ENCODE peak calls at places on chromosomes 7 and 10, in eight cellular contexts. One of them, this sample, is unnamed.

GRCh38 chr10:22319559-22320558 is 1.0 kb upstream of the BMI1 start:
- DNase-seq in AG09319: no peak
- DNase-seq in cardiac fibroblast: no peak
- DNase-seq in mammary epithelial cell: no peak
- DNase-seq in coronary artery: no peak
- DNase-seq in endothelial cell: no peak
- DNase-seq in BE2C: no peak
- DNase-seq in H9: no peak
- DNase-seq in this sample: no peak

GRCh38 chr7:48035301-48035966 is at the start of gene C7orf57:
- DNase-seq in AG09319: peak
- DNase-seq in mammary epithelial cell: peak
- DNase-seq in cardiac fibroblast: peak
- DNase-seq in coronary artery: peak
- DNase-seq in endothelial cell: peak
- DNase-seq in H9: peak
- DNase-seq in BE2C: peak
- DNase-seq in this sample: peak

GRCh38 chr7:31443457-31443856 is 70.4 kb upstream of the ITPRID1 start:
- DNase-seq in mammary epithelial cell: peak
- DNase-seq in cardiac fibroblast: peak
- DNase-seq in BE2C: no peak
- DNase-seq in AG09319: no peak
- DNase-seq in endothelial cell: no peak
- DNase-seq in coronary artery: no peak
- DNase-seq in H9: peak
- DNase-seq in this sample: no peak

GRCh38 chr10:114343623-114344306 is 60.5 kb downstream of the AFAP1L2 start:
- DNase-seq in BE2C: no peak
- DNase-seq in coronary artery: no peak
- DNase-seq in H9: no peak
- DNase-seq in cardiac fibroblast: no peak
- DNase-seq in endothelial cell: no peak
- DNase-seq in AG09319: no peak
- DNase-seq in mammary epithelial cell: no peak
- DNase-seq in this sample: no peak

GRCh38 chr10:110498982-110499795 is 1.5 kb downstream of the DUSP5 start:
- DNase-seq in cardiac fibroblast: no peak
- DNase-seq in endothelial cell: peak
- DNase-seq in BE2C: peak
- DNase-seq in AG09319: no peak
- DNase-seq in coronary artery: no peak
- DNase-seq in H9: peak
- DNase-seq in mammary epithelial cell: peak
- DNase-seq in this sample: no peak

GRCh38 chr10:92567952-92568600 is 5.8 kb downstream of the IDE start:
- DNase-seq in endothelial cell: no peak
- DNase-seq in AG09319: no peak
- DNase-seq in coronary artery: no peak
- DNase-seq in mammary epithelial cell: peak
- DNase-seq in cardiac fibroblast: peak
- DNase-seq in BE2C: no peak
- DNase-seq in H9: no peak
- DNase-seq in this sample: no peak

GRCh38 chr7:80249619-80250305 is 115.1 kb downstream of the GNAI1 start:
- DNase-seq in BE2C: no peak
- DNase-seq in cardiac fibroblast: peak
- DNase-seq in AG09319: no peak
- DNase-seq in endothelial cell: no peak
- DNase-seq in mammary epithelial cell: no peak
- DNase-seq in coronary artery: no peak
- DNase-seq in H9: no peak
- DNase-seq in this sample: no peak

GRCh38 chr7:47322731-47323130 is 259.2 kb downstream of the TNS3 start:
- DNase-seq in BE2C: peak
- DNase-seq in mammary epithelial cell: no peak
- DNase-seq in H9: no peak
- DNase-seq in endothelial cell: no peak
- DNase-seq in cardiac fibroblast: no peak
- DNase-seq in coronary artery: peak
- DNase-seq in AG09319: no peak
- DNase-seq in this sample: no peak

GRCh38 chr10:85788570-85788969 is 578.0 kb downstream of the GRID1 start:
- DNase-seq in endothelial cell: no peak
- DNase-seq in coronary artery: no peak
- DNase-seq in H9: no peak
- DNase-seq in mammary epithelial cell: no peak
- DNase-seq in AG09319: no peak
- DNase-seq in cardiac fibroblast: no peak
- DNase-seq in BE2C: no peak
- DNase-seq in this sample: no peak

GRCh38 chr10:85787393-85787792 is 579.2 kb downstream of the GRID1 start:
- DNase-seq in endothelial cell: no peak
- DNase-seq in BE2C: no peak
- DNase-seq in coronary artery: no peak
- DNase-seq in cardiac fibroblast: no peak
- DNase-seq in mammary epithelial cell: no peak
- DNase-seq in AG09319: no peak
- DNase-seq in H9: no peak
- DNase-seq in this sample: no peak

GRCh38 chr10:85784792-85785191 is 581.8 kb downstream of the GRID1 start:
- DNase-seq in AG09319: no peak
- DNase-seq in BE2C: no peak
- DNase-seq in mammary epithelial cell: no peak
- DNase-seq in coronary artery: no peak
- DNase-seq in H9: no peak
- DNase-seq in endothelial cell: no peak
- DNase-seq in cardiac fibroblast: no peak
- DNase-seq in this sample: no peak

GRCh38 chr10:85789125-85789524 is 577.5 kb downstream of the GRID1 start:
- DNase-seq in AG09319: no peak
- DNase-seq in coronary artery: no peak
- DNase-seq in cardiac fibroblast: no peak
- DNase-seq in mammary epithelial cell: no peak
- DNase-seq in BE2C: no peak
- DNase-seq in H9: no peak
- DNase-seq in endothelial cell: no peak
- DNase-seq in this sample: no peak

DNA sequence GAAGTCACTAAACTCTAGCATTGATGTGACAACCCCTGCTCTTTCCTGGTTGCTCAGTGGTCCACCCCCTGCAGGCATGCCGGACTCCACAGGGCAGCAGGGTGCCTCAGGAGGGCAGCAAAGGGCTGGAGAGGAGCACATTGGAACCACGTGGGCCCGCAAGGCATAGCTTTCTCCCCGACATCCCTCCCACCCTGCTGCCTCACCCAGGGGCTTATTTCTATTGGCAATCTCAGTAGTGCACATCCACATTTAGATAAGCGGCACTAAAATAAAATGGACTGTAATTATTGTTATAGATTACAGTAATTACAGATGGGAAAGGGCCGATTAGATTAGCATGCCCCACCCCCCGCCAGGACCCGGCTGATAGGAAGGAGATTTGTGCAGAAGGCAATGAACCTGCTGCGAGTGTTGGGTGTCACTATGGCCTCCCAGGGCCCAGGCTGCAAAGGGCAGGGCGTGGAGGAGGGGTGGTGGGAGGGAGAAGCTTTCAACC is 580.1 kb downstream of the GRID1 start:
- DNase-seq in mammary epithelial cell: no peak
- DNase-seq in cardiac fibroblast: no peak
- DNase-seq in coronary artery: no peak
- DNase-seq in BE2C: peak
- DNase-seq in H9: peak
- DNase-seq in AG09319: no peak
- DNase-seq in endothelial cell: peak
- DNase-seq in this sample: no peak
- TF ChIP-seq CTCF in mammary epithelial cell: no peak
- TF ChIP-seq CTCF in cardiac fibroblast: no peak
- TF ChIP-seq CTCF in coronary artery: no peak
- TF ChIP-seq CTCF in BE2C: peak
- TF ChIP-seq CTCF in H9: peak
- TF ChIP-seq CTCF in AG09319: no peak
- TF ChIP-seq CTCF in endothelial cell: no peak
- TF ChIP-seq CTCF in this sample: no peak

GRCh38 chr10:17877121-17877520 is 68.0 kb downstream of the MRC1 start:
- DNase-seq in H9: no peak
- DNase-seq in endothelial cell: no peak
- DNase-seq in cardiac fibroblast: no peak
- DNase-seq in coronary artery: no peak
- DNase-seq in AG09319: no peak
- DNase-seq in mammary epithelial cell: no peak
- DNase-seq in BE2C: no peak
- DNase-seq in this sample: no peak

GRCh38 chr10:17871036-17871435 is 61.9 kb downstream of the MRC1 start:
- DNase-seq in coronary artery: no peak
- DNase-seq in cardiac fibroblast: no peak
- DNase-seq in mammary epithelial cell: no peak
- DNase-seq in H9: no peak
- DNase-seq in BE2C: no peak
- DNase-seq in endothelial cell: no peak
- DNase-seq in AG09319: no peak
- DNase-seq in this sample: no peak

GRCh38 chr10:17867056-17867455 is 57.9 kb downstream of the MRC1 start:
- DNase-seq in H9: no peak
- DNase-seq in endothelial cell: no peak
- DNase-seq in mammary epithelial cell: no peak
- DNase-seq in cardiac fibroblast: no peak
- DNase-seq in BE2C: no peak
- DNase-seq in coronary artery: no peak
- DNase-seq in AG09319: no peak
- DNase-seq in this sample: no peak

GRCh38 chr10:17873946-17874345 is 64.8 kb downstream of the MRC1 start:
- DNase-seq in coronary artery: no peak
- DNase-seq in AG09319: no peak
- DNase-seq in endothelial cell: no peak
- DNase-seq in H9: no peak
- DNase-seq in cardiac fibroblast: no peak
- DNase-seq in mammary epithelial cell: no peak
- DNase-seq in BE2C: no peak
- DNase-seq in this sample: no peak

DNA sequence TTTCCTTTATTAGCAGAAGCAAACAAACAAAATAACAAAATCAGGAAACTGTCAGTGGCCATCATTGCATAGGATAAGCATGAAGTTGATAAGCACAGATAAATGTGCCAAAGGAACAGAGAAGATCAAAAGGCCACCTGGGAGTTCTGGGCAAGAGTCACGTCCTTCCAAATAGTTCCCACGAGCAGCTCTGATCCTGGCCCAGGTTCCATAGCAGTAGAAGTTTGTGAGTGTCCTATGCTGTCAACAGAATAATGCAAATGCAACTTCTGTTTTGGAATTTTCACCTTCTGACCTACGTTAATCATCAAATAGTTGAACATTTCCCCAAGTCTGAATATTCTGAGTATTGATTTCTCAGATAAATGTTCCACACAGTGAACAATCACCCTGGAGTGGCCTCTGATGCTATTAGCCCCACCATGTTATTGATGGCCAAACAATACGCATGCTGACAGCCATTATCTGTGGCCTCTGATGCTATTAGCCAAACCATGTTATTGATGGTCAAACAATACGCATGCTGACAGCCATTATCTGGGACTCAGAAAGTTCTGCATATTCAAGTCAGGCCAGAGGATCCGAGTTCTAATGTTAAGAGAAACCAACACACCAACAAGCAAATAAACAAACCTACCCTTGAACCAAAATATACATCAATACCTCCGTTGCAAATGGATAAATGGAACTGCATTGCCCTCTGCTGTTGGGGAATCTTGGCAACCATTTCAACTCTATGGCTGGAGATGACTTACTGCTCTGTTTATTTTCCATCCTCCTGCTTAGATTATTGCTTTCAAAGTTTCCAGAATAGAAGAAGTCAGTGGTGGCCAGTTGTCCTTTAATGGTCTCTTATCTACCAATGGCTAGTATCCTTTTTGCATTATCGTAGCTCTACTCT is 63.3 kb downstream of the MRC1 start:
- DNase-seq in BE2C: peak
- DNase-seq in endothelial cell: peak
- DNase-seq in cardiac fibroblast: peak
- DNase-seq in coronary artery: no peak
- DNase-seq in H9: no peak
- DNase-seq in mammary epithelial cell: peak
- DNase-seq in AG09319: no peak
- DNase-seq in this sample: no peak
- TF ChIP-seq CTCF in BE2C: peak
- TF ChIP-seq CTCF in endothelial cell: peak
- TF ChIP-seq CTCF in cardiac fibroblast: peak
- TF ChIP-seq CTCF in coronary artery: no peak
- TF ChIP-seq CTCF in H9: peak
- TF ChIP-seq CTCF in mammary epithelial cell: peak
- TF ChIP-seq CTCF in AG09319: peak
- TF ChIP-seq CTCF in this sample: peak

GRCh38 chr10:106708521-106708920 is 456.0 kb downstream of the SORCS1 start:
- DNase-seq in coronary artery: no peak
- DNase-seq in BE2C: no peak
- DNase-seq in H9: peak
- DNase-seq in mammary epithelial cell: no peak
- DNase-seq in cardiac fibroblast: no peak
- DNase-seq in AG09319: no peak
- DNase-seq in endothelial cell: no peak
- DNase-seq in this sample: no peak

GRCh38 chr10:106713846-106714245 is 450.7 kb downstream of the SORCS1 start:
- DNase-seq in endothelial cell: no peak
- DNase-seq in BE2C: peak
- DNase-seq in H9: no peak
- DNase-seq in coronary artery: no peak
- DNase-seq in AG09319: no peak
- DNase-seq in cardiac fibroblast: no peak
- DNase-seq in mammary epithelial cell: no peak
- DNase-seq in this sample: no peak

GRCh38 chr10:106712988-106713387 is 451.5 kb downstream of the SORCS1 start:
- DNase-seq in AG09319: no peak
- DNase-seq in BE2C: no peak
- DNase-seq in mammary epithelial cell: no peak
- DNase-seq in H9: no peak
- DNase-seq in coronary artery: no peak
- DNase-seq in cardiac fibroblast: no peak
- DNase-seq in endothelial cell: no peak
- DNase-seq in this sample: no peak

GRCh38 chr10:106714734-106715368 is 449.7 kb downstream of the SORCS1 start:
- DNase-seq in H9: no peak
- DNase-seq in mammary epithelial cell: no peak
- DNase-seq in BE2C: peak
- DNase-seq in coronary artery: no peak
- DNase-seq in endothelial cell: no peak
- DNase-seq in AG09319: no peak
- DNase-seq in cardiac fibroblast: no peak
- DNase-seq in this sample: no peak

GRCh38 chr10:106711313-106711906 is 453.1 kb downstream of the SORCS1 start:
- DNase-seq in AG09319: no peak
- DNase-seq in mammary epithelial cell: peak
- DNase-seq in cardiac fibroblast: peak
- DNase-seq in endothelial cell: peak
- DNase-seq in H9: peak
- DNase-seq in coronary artery: no peak
- DNase-seq in BE2C: peak
- DNase-seq in this sample: no peak
- TF ChIP-seq CTCF in AG09319: peak
- TF ChIP-seq CTCF in mammary epithelial cell: peak
- TF ChIP-seq CTCF in cardiac fibroblast: peak
- TF ChIP-seq CTCF in endothelial cell: peak
- TF ChIP-seq CTCF in H9: peak
- TF ChIP-seq CTCF in coronary artery: peak
- TF ChIP-seq CTCF in BE2C: peak
- TF ChIP-seq CTCF in this sample: peak

DNA sequence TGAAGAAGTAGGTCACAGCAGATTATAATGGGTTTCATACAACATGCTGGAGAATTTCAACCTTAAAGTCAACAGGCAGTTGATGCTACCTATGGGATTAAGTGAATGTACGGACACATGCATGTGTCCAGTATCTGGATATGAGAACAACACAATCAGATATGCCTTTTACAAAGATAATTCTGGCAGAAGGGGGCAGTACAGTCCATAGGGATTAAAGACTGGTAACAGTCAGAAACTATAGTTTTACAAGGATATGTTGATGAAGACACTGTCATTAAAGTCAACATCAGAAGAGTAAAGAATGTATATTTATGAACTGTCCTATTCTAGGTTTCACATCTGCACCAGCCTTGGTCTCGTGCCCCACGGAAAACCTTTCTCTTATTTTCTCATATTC is 41.5 kb downstream of the ANKMY2 start:
- DNase-seq in coronary artery: no peak
- DNase-seq in endothelial cell: no peak
- DNase-seq in BE2C: no peak
- DNase-seq in H9: no peak
- DNase-seq in cardiac fibroblast: peak
- DNase-seq in AG09319: no peak
- DNase-seq in mammary epithelial cell: no peak
- DNase-seq in this sample: no peak
- TF ChIP-seq CTCF in coronary artery: no peak
- TF ChIP-seq CTCF in endothelial cell: no peak
- TF ChIP-seq CTCF in BE2C: no peak
- TF ChIP-seq CTCF in H9: no peak
- TF ChIP-seq CTCF in cardiac fibroblast: peak
- TF ChIP-seq CTCF in AG09319: peak
- TF ChIP-seq CTCF in mammary epithelial cell: no peak
- TF ChIP-seq CTCF in this sample: peak